ENCODE peak calls at places on chromosomes 6 and 20, in five cellular contexts. M, T, C, I and L are unnamed samples.

GRCh38 chr6:85662251-85662650 is 19.6 kb upstream of the SYNCRIP start:
- DNase-seq in M (no peak), T (peak), C (no peak), I (no peak), L (no peak)

GRCh38 chr20:37344506-37345338 is 1.2 kb upstream of the SRC start:
- DNase-seq in M (no peak), T (no peak), C (no peak), I (no peak), L (no peak)

GRCh38 chr6:149995971-149996370 is 29.4 kb downstream of the RAET1L start:
- DNase-seq in M (no peak), T (no peak), C (no peak), I (no peak), L (no peak)

GRCh38 chr20:34062651-34063482 is 49.2 kb downstream of the EIF2S2 start:
- DNase-seq in M (no peak), T (peak), C (no peak), I (no peak), L (no peak)

GRCh38 chr20:21099653-21100589 is 6.2 kb downstream of the LINC00237 start:
- DNase-seq in M (peak), T (no peak), C (no peak), I (peak), L (no peak)

GRCh38 chr6:100774681-100775080 is 106.4 kb downstream of the ASCC3 start:
- DNase-seq in M (no peak), T (no peak), C (no peak), I (no peak), L (no peak)

GRCh38 chr6:133609404-133610270 is 279.3 kb upstream of the TCF21 start:
- DNase-seq in M (no peak), T (peak), C (no peak), I (no peak), L (no peak)

GRCh38 chr6:122553697-122554096 is 56.5 kb upstream of the PKIB start:
- DNase-seq in M (no peak), T (no peak), C (no peak), I (no peak), L (no peak)

GRCh38 chr6:148866657-148867268 is 119.9 kb downstream of the UST start:
- DNase-seq in M (no peak), T (no peak), C (no peak), I (no peak), L (no peak)

GRCh38 chr6:170463101-170463721 is 89.9 kb downstream of the PSMB1 start:
- DNase-seq in M (no peak), T (no peak), C (no peak), I (no peak), L (no peak)

GRCh38 chr6:140979642-140980091 is 1153.1 kb upstream of the GJE1 start:
- DNase-seq in M (no peak), T (peak), C (peak), I (no peak), L (no peak)

GRCh38 chr20:3766832-3767433 is 620 bp downstream of the ADISSP start:
- DNase-seq in M (peak), T (no peak), C (no peak), I (no peak), L (no peak)

GRCh38 chr6:33962186-33962585 is 158.4 kb upstream of the MLN start:
- DNase-seq in M (no peak), T (peak), C (no peak), I (no peak), L (no peak)

GRCh38 chr6:142885182-142885867 is 59.7 kb downstream of the HIVEP2 start:
- DNase-seq in M (peak), T (peak), C (peak), I (no peak), L (no peak)

GRCh38 chr20:32458061-32458836 is 100.1 kb downstream of the ASXL1 start:
- DNase-seq in M (peak), T (no peak), C (no peak), I (no peak), L (no peak)

GRCh38 chr20:52914870-52915269 is 57.3 kb upstream of the TSHZ2 start:
- DNase-seq in M (no peak), T (no peak), C (no peak), I (no peak), L (no peak)

GRCh38 chr20:8161262-8162071 is 29.4 kb downstream of the PLCB1 start:
- DNase-seq in M (no peak), T (peak), C (no peak), I (no peak), L (no peak)

GRCh38 chr6:73766040-73766439 is 70.0 kb downstream of the CD109 start:
- DNase-seq in M (no peak), T (no peak), C (no peak), I (no peak), L (no peak)

GRCh38 chr6:30881392-30881986 is 2.8 kb upstream of the DDR1 start:
- DNase-seq in M (no peak), T (no peak), C (no peak), I (no peak), L (no peak)

GRCh38 chr6:20403766-20404640 is 2.3 kb downstream of the E2F3 start:
- DNase-seq in M (no peak), T (peak), C (peak), I (no peak), L (no peak)

GRCh38 chr6:127879685-127880084 is 21.2 kb downstream of the THEMIS start:
- DNase-seq in M (peak), T (peak), C (no peak), I (peak), L (no peak)

GRCh38 chr6:69542494-69542893 is 254.3 kb downstream of the LMBRD1 start:
- DNase-seq in M (no peak), T (no peak), C (no peak), I (no peak), L (no peak)

GRCh38 chr6:97978855-97979271 is 695.8 kb upstream of the MMS22L start:
- DNase-seq in M (no peak), T (no peak), C (no peak), I (no peak), L (no peak)

GRCh38 chr6:16208989-16209388 is 29.4 kb upstream of the GMPR start:
- DNase-seq in M (no peak), T (no peak), C (no peak), I (no peak), L (no peak)

GRCh38 chr6:52508261-52508739 is 68.6 kb downstream of the TRAM2 start:
- DNase-seq in M (no peak), T (no peak), C (no peak), I (no peak), L (no peak)

GRCh38 chr6:38933426-38933825 is 115.2 kb upstream of the GLP1R start:
- DNase-seq in M (no peak), T (peak), C (no peak), I (no peak), L (no peak)

GRCh38 chr6:25991785-25992412 is 29.3 kb downstream of the TRIM38 start:
- DNase-seq in M (peak), T (peak), C (peak), I (peak), L (no peak)

GRCh38 chr6:6219716-6220115 is 100.7 kb downstream of the F13A1 start:
- DNase-seq in M (no peak), T (no peak), C (no peak), I (no peak), L (no peak)

GRCh38 chr6:6221829-6222535 is 98.5 kb downstream of the F13A1 start:
- DNase-seq in M (peak), T (no peak), C (no peak), I (no peak), L (no peak)

GRCh38 chr6:6218246-6219085 is 102.0 kb downstream of the F13A1 start:
- DNase-seq in M (peak), T (peak), C (peak), I (peak), L (no peak)

GRCh38 chr6:6217838-6218237 is 102.6 kb downstream of the F13A1 start:
- DNase-seq in M (no peak), T (no peak), C (no peak), I (no peak), L (no peak)

GRCh38 chr6:6220718-6221117 is 99.7 kb downstream of the F13A1 start:
- DNase-seq in M (no peak), T (peak), C (no peak), I (no peak), L (no peak)
- TF ChIP-seq CTCF in M (peak), T (peak), C (no peak), I (peak), L (peak)

DNA sequence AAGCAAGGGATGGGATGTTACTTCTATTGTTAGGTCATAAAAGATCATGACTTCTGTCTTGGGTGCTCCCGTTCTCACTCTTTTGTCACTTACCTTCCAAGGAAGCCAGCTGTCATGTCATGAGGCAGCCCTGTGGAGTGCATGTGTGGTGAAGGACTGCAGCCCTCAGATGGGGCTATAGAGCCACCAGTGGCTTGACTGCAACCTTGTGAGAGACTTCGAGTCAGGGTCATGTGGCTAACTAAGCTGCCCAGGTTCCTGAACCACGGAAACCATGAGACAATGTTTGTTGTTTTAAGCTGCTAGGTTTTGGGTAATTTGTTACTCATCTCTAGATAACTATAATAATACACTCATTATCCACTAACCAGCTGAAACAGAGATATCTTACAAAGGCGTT is 477.1 kb downstream of the BTBD3 start:
- DNase-seq in M (no peak), T (no peak), C (no peak), I (no peak), L (no peak)
- TF ChIP-seq CTCF in M (no peak), T (no peak), C (no peak), I (no peak), L (no peak)

GRCh38 chr6:36977470-36977941 is 8.5 kb downstream of the MTCH1 start:
- DNase-seq in M (peak), T (peak), C (no peak), I (no peak), L (no peak)
- TF ChIP-seq CTCF in M (peak), T (peak), C (no peak), I (peak), L (peak)

DNA sequence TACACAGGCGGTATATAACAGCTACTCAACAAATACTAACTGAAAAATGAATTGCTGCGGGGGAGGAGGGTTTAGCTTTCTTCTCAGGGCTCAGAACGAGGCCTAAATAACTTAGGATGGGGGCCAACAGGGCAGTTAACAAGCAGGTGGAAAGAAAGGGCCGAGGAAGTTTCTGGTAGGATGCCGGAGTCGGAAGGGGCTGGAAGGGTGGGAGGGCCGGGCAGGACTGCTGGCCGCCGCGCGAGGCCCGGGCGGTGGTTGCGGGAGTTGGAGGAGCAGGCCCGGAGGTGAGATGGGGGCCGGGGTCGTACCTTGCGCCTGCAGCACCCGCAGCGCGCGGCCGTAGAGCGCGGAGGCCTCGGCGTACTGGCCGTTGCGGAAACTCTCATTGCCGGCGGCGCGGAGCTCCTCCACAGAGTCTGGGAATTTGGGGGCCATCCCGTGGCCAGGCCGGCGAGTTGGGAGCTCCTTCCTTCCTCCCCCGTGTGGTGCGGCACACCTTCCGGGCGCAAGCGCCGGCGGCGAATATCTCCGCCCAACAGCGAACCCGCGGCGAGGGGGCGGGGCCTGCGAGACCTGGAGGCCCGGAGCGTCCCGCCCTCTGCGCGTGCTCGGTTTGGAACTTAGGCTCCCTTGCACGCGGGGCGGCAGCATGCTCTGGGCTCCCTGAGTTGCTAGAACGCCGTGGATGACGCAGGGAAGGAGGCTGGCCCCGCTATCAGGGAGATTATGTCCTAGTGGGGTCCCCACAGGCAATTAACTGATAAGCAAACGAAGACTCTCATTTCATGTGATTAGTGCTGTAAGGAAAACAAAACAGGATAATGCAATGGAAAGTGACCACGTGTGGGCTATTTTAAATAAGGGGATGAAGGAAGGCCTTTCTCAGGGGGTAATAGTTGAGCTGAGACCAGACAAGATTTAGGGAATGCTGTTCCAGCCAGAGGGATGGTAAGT is at the start of gene TOMM34:
- DNase-seq in M (peak), T (peak), C (peak), I (peak), L (peak)
- TF ChIP-seq CTCF in M (no peak), T (no peak), C (peak), I (peak), L (no peak)

GRCh38 chr20:58700823-58701222 is 8.2 kb downstream of the NPEPL1 start:
- DNase-seq in M (no peak), T (no peak), C (no peak), I (no peak), L (no peak)
- TF ChIP-seq CTCF in M (no peak), T (no peak), C (no peak), I (no peak), L (no peak)